ENCODE peak calls at places on chromosomes 2 and 18, in five cellular contexts. G is lower lobe of right lung, I is foreskin fibroblast, B is adrenal gland, U is Peyer's patch. W is an unnamed sample.

GRCh38 chr2:85846411-85846810 is 42.4 kb downstream of the ST3GAL5 start:
- DNase-seq in U (no peak), G (no peak), B (no peak), I (peak; percentile 85), W (no peak)

GRCh38 chr2:24930768-24931167 is 10.7 kb upstream of the ADCY3 start:
- DNase-seq in B (no peak), U (peak; percentile 36), I (peak; percentile 35), G (no peak), W (no peak)

GRCh38 chr2:221492606-221493005 is 79.5 kb downstream of the EPHA4 start:
- DNase-seq in U (no peak), B (no peak), G (no peak), I (peak; percentile 54), W (no peak)

GRCh38 chr2:184598313-184599053 is at the start of gene ZNF804A:
- DNase-seq in G (peak; percentile 77), U (peak; percentile 88), B (peak; percentile 45), I (peak; percentile 48), W (peak; percentile 16)

GRCh38 chr2:117603569-117603968 is 210.9 kb upstream of the DDX18 start:
- DNase-seq in U (no peak), G (no peak), I (no peak), B (no peak), W (no peak)

GRCh38 chr2:227320305-227321094 is 4.6 kb upstream of the MFF start:
- DNase-seq in I (no peak), G (no peak), U (no peak), B (no peak), W (peak; percentile 28)

GRCh38 chr18:22983175-22983574 is 50.0 kb downstream of the RBBP8 start:
- DNase-seq in U (no peak), B (no peak), I (peak; percentile 18), G (no peak), W (no peak)

GRCh38 chr2:172021074-172021931 is 21.6 kb downstream of the METAP1D start:
- DNase-seq in I (no peak), U (no peak), G (no peak), B (no peak), W (no peak)

GRCh38 chr2:165634855-165635254 is 159.2 kb downstream of the GALNT3 start:
- DNase-seq in G (no peak), B (peak; percentile 22), U (peak; percentile 48), I (peak; percentile 29), W (no peak)

GRCh38 chr18:78448106-78448505 is 531.5 kb upstream of the SALL3 start:
- DNase-seq in I (no peak), G (no peak), B (no peak), U (no peak), W (no peak)
- TF ChIP-seq CTCF in I (no peak), G (no peak), B (no peak), U (no peak), W (no peak)

DNA sequence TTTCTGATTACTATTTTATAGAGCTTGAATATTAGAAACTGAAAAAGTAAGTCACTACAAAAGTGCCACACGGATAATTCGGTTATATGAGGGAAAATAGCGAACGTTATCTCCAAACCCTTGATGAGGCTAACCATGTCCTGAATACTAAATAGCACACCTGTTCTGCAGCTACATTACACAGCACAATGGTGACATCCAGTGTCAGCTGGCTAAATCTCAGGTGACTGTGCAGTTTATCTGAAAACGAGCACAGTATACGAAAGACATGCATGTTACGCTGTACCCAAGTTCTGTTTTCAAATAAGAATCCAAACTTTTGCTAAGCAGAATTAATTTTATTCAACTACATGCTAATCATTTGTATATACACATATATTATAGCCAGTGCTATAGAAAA is 9.0 kb downstream of the CCDC68 start:
- DNase-seq in I (no peak), G (no peak), B (no peak), U (peak; percentile 50), W (no peak)
- TF ChIP-seq CTCF in I (no peak), G (no peak), B (peak; percentile 21), U (no peak), W (no peak)

GRCh38 chr2:240983361-240983995 is 14.9 kb upstream of the SNED1 start:
- DNase-seq in U (no peak), B (peak; percentile 25), G (peak; percentile 65), I (no peak), W (no peak)
- TF ChIP-seq CTCF in U (peak; percentile 12), B (no peak), G (peak; percentile 64), I (no peak), W (no peak)

DNA sequence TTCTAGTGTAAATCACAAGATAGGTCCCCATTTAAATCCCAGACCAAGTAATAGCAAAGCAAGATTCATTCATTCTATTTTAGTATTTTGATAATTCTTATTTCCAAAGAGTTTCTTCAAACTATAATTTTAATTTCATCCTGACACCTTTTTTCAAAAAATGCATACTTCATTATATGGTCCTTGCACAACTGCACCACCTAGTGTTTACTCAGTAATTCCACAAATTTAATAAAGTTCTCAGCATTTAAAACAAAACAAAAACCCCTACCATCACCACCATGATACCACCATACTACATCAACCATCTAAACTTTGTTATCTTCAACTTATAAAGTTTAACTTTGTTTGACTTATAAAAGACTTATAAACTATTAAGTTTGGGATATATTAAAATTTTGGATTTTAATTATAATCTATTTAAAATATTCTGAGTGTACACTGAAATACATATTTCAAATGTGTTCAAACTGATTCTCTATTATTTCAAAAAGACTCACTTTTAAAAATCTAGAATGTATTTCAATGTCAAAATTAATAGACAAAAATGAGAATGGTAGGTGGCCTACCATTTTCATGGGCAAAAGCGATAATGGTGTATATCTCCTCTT is 44.2 kb downstream of the WDPCP start:
- DNase-seq in I (no peak), B (no peak), G (no peak), U (no peak), W (no peak)
- TF ChIP-seq CTCF in I (peak; percentile 43), B (peak; percentile 44), G (peak; percentile 27), U (no peak), W (peak; percentile 46)

W was measured in natural killer cell.